ENCODE peak calls at places on chromosomes 4 and X, in four cellular contexts. X is astrocyte of the spinal cord, K is IMR-90, F is BJ. E is an unnamed sample.

GRCh38 chrX:112235547-112235946 is 153.0 kb upstream of the TRPC5 start:
- DNase-seq in X (no peak), K (peak; percentile 8), F (no peak), E (no peak)

GRCh38 chrX:106862972-106863688 is 40.0 kb downstream of the RIPPLY1 start:
- DNase-seq in X (no peak), K (peak; percentile 2), F (no peak), E (no peak)

GRCh38 chr4:105276361-105276760 is 129.7 kb downstream of the TET2 start:
- DNase-seq in X (no peak), K (no peak), F (no peak), E (no peak)

GRCh38 chr4:90528551-90528950 is 401.4 kb downstream of the CCSER1 start:
- DNase-seq in X (no peak), K (no peak), F (no peak), E (no peak)

GRCh38 chr4:160370046-160370445 is 1267.2 kb downstream of the RAPGEF2 start:
- DNase-seq in X (peak; percentile 63), K (no peak), F (no peak), E (no peak)

GRCh38 chr4:77600521-77601451 is 4.8 kb upstream of the CXCL13 start:
- DNase-seq in X (peak; percentile 37), K (peak; percentile 29), F (no peak), E (no peak)

GRCh38 chrX:116824785-116825184 is 362.0 kb upstream of the CT83 start:
- DNase-seq in X (no peak), K (no peak), F (no peak), E (no peak)

GRCh38 chrX:12405306-12405705 is 267.0 kb downstream of the FRMPD4 start:
- DNase-seq in X (no peak), K (no peak), F (no peak), E (no peak)

GRCh38 chr4:174681723-174682300 is 147.2 kb downstream of the GLRA3 start:
- DNase-seq in X (peak; percentile 63), K (peak; percentile 25), F (no peak), E (no peak)

GRCh38 chr4:101355767-101356702 is 8.7 kb upstream of the PPP3CA start:
- DNase-seq in X (peak; percentile 84), K (peak; percentile 92), F (no peak), E (peak; percentile 53)

GRCh38 chrX:8364369-8365141 is 100.1 kb upstream of the VCX3B start:
- DNase-seq in X (no peak), K (no peak), F (no peak), E (no peak)

GRCh38 chrX:107483976-107484726 is 34.7 kb downstream of the FRMPD3 start:
- DNase-seq in X (peak; percentile 15), K (no peak), F (no peak), E (no peak)

GRCh38 chrX:46967547-46967946 is 55.3 kb downstream of the JADE3 start:
- DNase-seq in X (no peak), K (no peak), F (no peak), E (no peak)

GRCh38 chr4:36269116-36269515 is 12.3 kb upstream of the DTHD1 start:
- DNase-seq in X (no peak), K (no peak), F (no peak), E (no peak)

GRCh38 chrX:105876658-105877057 is 54.3 kb downstream of the NRK start:
- DNase-seq in X (peak; percentile 12), K (peak; percentile 19), F (no peak), E (no peak)

GRCh38 chrX:55489315-55490009 is at the start of gene USP51:
- DNase-seq in X (peak; percentile 18), K (peak; percentile 51), F (no peak), E (no peak)

GRCh38 chr4:184464759-184465454 is 9.4 kb downstream of the IRF2 start:
- DNase-seq in X (no peak), K (no peak), F (no peak), E (no peak)

GRCh38 chrX:142251665-142252064 is 46.6 kb upstream of the MAGEC2 start:
- DNase-seq in X (peak; percentile 1), K (no peak), F (no peak), E (no peak)

GRCh38 chrX:40733691-40734090 is 1.7 kb downstream of the MED14 start:
- DNase-seq in X (no peak), K (no peak), F (no peak), E (no peak)

GRCh38 chr4:3044812-3045499 is 29.4 kb downstream of the HTT-AS start:
- DNase-seq in X (no peak), K (no peak), F (no peak), E (no peak)

GRCh38 chrX:136186023-136186413 is 38.7 kb downstream of the FHL1 start:
- DNase-seq in X (no peak), K (no peak), F (no peak), E (no peak)

GRCh38 chr4:113981591-113981990 is 2.1 kb upstream of the ARSJ start:
- DNase-seq in X (no peak), K (peak; percentile 53), F (no peak), E (no peak)

GRCh38 chrX:2707334-2707760 is 16.3 kb downstream of the CD99 start:
- DNase-seq in X (peak; percentile 89), K (peak; percentile 95), F (peak; percentile 89), E (peak; percentile 76)

GRCh38 chrX:18674417-18674787 is 2.5 kb upstream of the RS1 start:
- DNase-seq in X (no peak), K (no peak), F (no peak), E (no peak)

GRCh38 chr4:155426953-155427352 is 50.2 kb upstream of the MAP9 start:
- DNase-seq in X (no peak), K (no peak), F (no peak), E (no peak)

GRCh38 chrX:2311483-2311882 is 189.3 kb downstream of the DHRSX start:
- DNase-seq in X (peak; percentile 17), K (no peak), F (no peak), E (no peak)

GRCh38 chr4:143352052-143352451 is 15.4 kb downstream of the GAB1 start:
- DNase-seq in X (peak; percentile 24), K (no peak), F (no peak), E (no peak)

GRCh38 chrX:87583679-87584078 is 66.1 kb downstream of the KLHL4 start:
- DNase-seq in X (no peak), K (peak; percentile 10), F (no peak), E (no peak)

GRCh38 chrX:131895002-131895401 is 128.1 kb upstream of the STK26 start:
- DNase-seq in X (peak; percentile 69), K (peak; percentile 6), F (no peak), E (no peak)

GRCh38 chrX:131901581-131901980 is 121.5 kb upstream of the STK26 start:
- DNase-seq in X (no peak), K (no peak), F (no peak), E (no peak)

GRCh38 chrX:131895807-131896206 is 127.3 kb upstream of the STK26 start:
- DNase-seq in X (no peak), K (no peak), F (no peak), E (no peak)
- TF ChIP-seq CTCF in X (no peak), K (no peak), F (no peak), E (no peak)

GRCh38 chr4:88457307-88458090 is 580 bp downstream of the HERC5 start:
- DNase-seq in X (peak; percentile 1), K (no peak), F (no peak), E (no peak)

GRCh38 chr4:88452941-88453340 is 4.0 kb upstream of the HERC5 start:
- DNase-seq in X (no peak), K (no peak), F (no peak), E (no peak)

GRCh38 chr4:88456757-88457306 is at the start of gene HERC5:
- DNase-seq in X (peak; percentile 88), K (peak; percentile 81), F (peak; percentile 51), E (peak; percentile 0)

DNA sequence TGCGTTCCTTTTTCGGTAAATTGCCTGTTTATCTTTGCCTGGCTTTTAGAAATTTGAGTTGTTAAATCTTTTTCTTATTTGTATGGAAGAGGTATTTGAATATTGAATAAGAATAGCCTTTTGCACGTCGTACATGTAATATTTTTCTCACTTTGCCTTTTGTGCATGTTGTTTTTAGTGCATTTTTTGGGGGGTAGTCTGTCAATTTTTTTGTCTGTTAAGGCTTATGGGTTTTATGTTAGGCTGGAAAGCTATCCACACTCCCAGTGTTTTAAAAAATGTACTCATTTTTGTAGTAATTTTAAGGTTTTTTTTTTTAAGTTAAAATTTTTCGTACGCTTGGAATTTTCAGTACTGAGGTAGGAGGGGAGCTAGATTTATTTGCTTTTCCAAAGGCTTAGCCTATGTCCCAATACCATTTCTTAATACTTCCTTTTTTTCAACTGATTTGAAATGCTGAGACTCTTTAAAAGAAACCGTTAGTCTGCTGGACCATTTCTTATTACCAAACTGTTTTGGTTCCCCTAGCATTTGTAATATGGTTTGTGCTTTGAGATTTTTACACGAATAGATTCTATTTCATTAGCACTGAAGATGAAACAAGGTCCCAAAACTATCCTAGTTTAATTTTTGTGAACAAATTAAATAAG is 1.3 kb downstream of the HERC5 start:
- DNase-seq in X (peak; percentile 2), K (no peak), F (no peak), E (no peak)
- H3K4me3 ChIP-seq in X (no peak overlapping the region), K (no peak overlapping the region), F (no peak overlapping the region), E (no peak overlapping the region)

GRCh38 chr4:108607426-108607825 is 12.9 kb upstream of the RPL34 start:
- DNase-seq in X (no peak), K (no peak), F (no peak), E (no peak)

DNA sequence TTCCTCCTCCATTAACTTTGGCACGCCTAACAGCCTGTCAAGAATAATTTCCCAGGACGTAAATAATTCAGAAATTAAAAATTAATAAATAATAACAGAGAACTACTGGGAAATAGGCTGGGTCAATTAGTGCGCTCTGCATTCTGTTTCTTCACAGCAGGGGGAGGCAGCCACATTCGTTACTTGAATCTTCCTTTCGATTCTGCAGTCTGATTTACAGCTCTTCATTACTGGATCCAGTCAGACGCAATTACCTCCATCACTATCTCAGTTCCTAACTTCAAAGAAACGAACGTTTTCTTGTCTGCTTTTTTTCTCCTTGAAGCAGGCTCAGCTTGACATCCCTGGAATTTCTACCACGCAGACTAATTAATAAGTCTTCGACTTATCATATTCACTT is 9.0 kb upstream of the RPL34 start:
- DNase-seq in X (no peak), K (no peak), F (no peak), E (no peak)
- TF ChIP-seq CTCF in X (peak; percentile 13), K (no peak), F (peak; percentile 35), E (peak; percentile 15)

GRCh38 chrX:129956765-129957164 is 25.7 kb upstream of the BCORL1 start:
- DNase-seq in X (no peak), K (no peak), F (no peak), E (no peak)

GRCh38 chrX:129961180-129962083 is 21.0 kb upstream of the BCORL1 start:
- DNase-seq in X (no peak), K (no peak), F (no peak), E (no peak)

GRCh38 chrX:129959493-129959832 is 23.0 kb upstream of the BCORL1 start:
- DNase-seq in X (no peak), K (peak; percentile 14), F (no peak), E (no peak)

GRCh38 chrX:129957241-129958099 is 25.0 kb upstream of the BCORL1 start:
- DNase-seq in X (peak; percentile 16), K (peak; percentile 16), F (no peak), E (no peak)

DNA sequence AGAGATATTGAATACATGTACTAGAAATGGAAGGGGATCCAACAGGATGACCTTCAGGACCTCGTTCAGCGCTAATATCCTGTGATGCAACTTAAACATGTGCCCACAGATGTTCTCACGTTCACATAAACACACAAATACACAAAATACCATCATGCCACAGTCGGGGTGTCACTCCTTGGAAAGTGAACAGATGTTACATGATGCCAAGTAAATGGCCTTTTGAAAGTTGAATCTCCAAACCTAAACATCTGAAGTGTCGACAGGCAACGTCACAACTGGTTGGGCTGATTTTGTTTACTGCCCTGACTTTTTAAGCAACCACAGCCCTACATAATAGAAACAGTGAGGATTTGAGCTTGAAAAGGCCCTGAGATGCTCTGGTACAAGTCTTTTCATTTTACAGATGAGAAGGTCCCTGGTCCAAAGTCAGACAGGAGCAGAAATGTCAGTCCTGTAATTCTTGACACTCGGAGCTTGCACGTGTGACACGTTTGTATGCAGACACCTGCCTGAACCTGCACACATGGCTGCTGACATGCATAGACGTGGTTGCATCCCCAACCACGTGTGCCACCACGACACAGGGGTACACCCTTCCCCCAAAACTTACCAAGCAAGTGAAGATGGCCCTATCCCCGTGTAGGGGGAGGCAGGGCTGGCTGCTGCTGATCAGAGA is 23.5 kb upstream of the BCORL1 start:
- DNase-seq in X (no peak), K (peak; percentile 24), F (no peak), E (no peak)
- H3K4me3 ChIP-seq in X (no peak overlapping the region), K (no peak overlapping the region), F (no peak overlapping the region), E (no peak overlapping the region)